ENCODE peak calls at places on chromosomes 1 and 21, in six cellular contexts. P is upper lobe of left lung, R is GM12878, I is HepG2, C is K562, K is A549. D is an unnamed sample.

GRCh38 chr1:153670859-153671622 is at the start of gene ILF2:
- ATAC-seq in P (peak), K (peak), C (peak), I (peak), R (peak), D (peak)

GRCh38 chr1:220732621-220733020 is 15.5 kb upstream of the MTARC2 start:
- ATAC-seq in P (peak), R (no peak), I (no peak), C (peak), K (no peak), D (peak)

GRCh38 chr1:153578490-153578889 is 12.8 kb upstream of the S100A2 start:
- ATAC-seq in P (peak), R (no peak), K (peak), I (no peak), C (no peak), D (no peak)

GRCh38 chr1:230278871-230279582 is 147.1 kb downstream of the PGBD5 start:
- ATAC-seq in R (no peak), I (no peak), P (no peak), C (no peak), K (no peak), D (no peak)

GRCh38 chr1:23524716-23525401 is 6.2 kb downstream of the E2F2 start:
- ATAC-seq in R (peak), I (no peak), K (no peak), P (no peak), C (no peak), D (no peak)

GRCh38 chr1:110647254-110647891 is 27.4 kb downstream of the KCNA3 start:
- ATAC-seq in I (no peak), P (peak), C (no peak), K (no peak), R (peak), D (peak)

GRCh38 chr1:206761369-206761768 is 9.2 kb upstream of the IL19 start:
- ATAC-seq in C (peak), K (peak), R (no peak), I (peak), P (no peak), D (no peak)

GRCh38 chr1:204255225-204255624 is 41.4 kb upstream of the GOLT1A start:
- ATAC-seq in P (no peak), K (no peak), C (no peak), R (no peak), I (no peak), D (no peak)

GRCh38 chr1:32256473-32257226 is 5.6 kb downstream of the LCK start:
- ATAC-seq in C (no peak), R (no peak), K (no peak), I (no peak), P (no peak), D (no peak)

GRCh38 chr1:161803181-161803580 is 37.1 kb downstream of the ATF6 start:
- ATAC-seq in K (no peak), C (no peak), R (no peak), I (no peak), P (no peak), D (no peak)

GRCh38 chr1:45922813-45923212 is 119.4 kb downstream of the MAST2 start:
- ATAC-seq in P (no peak), C (no peak), I (peak), K (no peak), R (no peak), D (no peak)

GRCh38 chr21:27269646-27270045 is 302.8 kb upstream of the ADAMTS5 start:
- ATAC-seq in P (peak), K (no peak), R (no peak), I (no peak), C (no peak), D (peak)

GRCh38 chr1:109056064-109056463 is 14.2 kb upstream of the WDR47 start:
- ATAC-seq in C (no peak), K (no peak), R (no peak), I (no peak), P (no peak), D (no peak)

GRCh38 chr1:117661027-117661426 is 55.2 kb downstream of the TENT5C start:
- ATAC-seq in K (no peak), I (no peak), C (no peak), R (no peak), P (no peak), D (no peak)

GRCh38 chr1:25018110-25018470 is 88.0 kb upstream of the RUNX3 start:
- ATAC-seq in R (no peak), K (no peak), C (no peak), P (no peak), I (no peak), D (no peak)

GRCh38 chr1:8456991-8457390 is 139.1 kb downstream of the SLC45A1 start:
- ATAC-seq in P (no peak), R (no peak), I (no peak), K (no peak), C (no peak), D (no peak)

GRCh38 chr1:21779613-21780521 is 3.1 kb downstream of the USP48 start:
- ATAC-seq in C (no peak), P (no peak), K (no peak), I (no peak), R (peak), D (no peak)

GRCh38 chr1:24175033-24175755 is 11.9 kb downstream of the IFNLR1 start:
- ATAC-seq in I (no peak), R (no peak), K (no peak), C (no peak), P (no peak), D (no peak)

GRCh38 chr1:244113532-244114320 is 62.6 kb downstream of the ZBTB18 start:
- ATAC-seq in R (no peak), P (no peak), K (no peak), C (no peak), I (no peak), D (no peak)

GRCh38 chr1:244112646-244113045 is 61.6 kb downstream of the ZBTB18 start:
- ATAC-seq in I (no peak), P (no peak), K (no peak), R (no peak), C (no peak), D (no peak)

GRCh38 chr1:244111008-244111407 is 59.9 kb downstream of the ZBTB18 start:
- ATAC-seq in K (no peak), R (peak), I (no peak), C (no peak), P (no peak), D (no peak)

GRCh38 chr1:244114895-244115294 is 63.8 kb downstream of the ZBTB18 start:
- ATAC-seq in C (no peak), P (no peak), R (no peak), K (no peak), I (no peak), D (no peak)

DNA sequence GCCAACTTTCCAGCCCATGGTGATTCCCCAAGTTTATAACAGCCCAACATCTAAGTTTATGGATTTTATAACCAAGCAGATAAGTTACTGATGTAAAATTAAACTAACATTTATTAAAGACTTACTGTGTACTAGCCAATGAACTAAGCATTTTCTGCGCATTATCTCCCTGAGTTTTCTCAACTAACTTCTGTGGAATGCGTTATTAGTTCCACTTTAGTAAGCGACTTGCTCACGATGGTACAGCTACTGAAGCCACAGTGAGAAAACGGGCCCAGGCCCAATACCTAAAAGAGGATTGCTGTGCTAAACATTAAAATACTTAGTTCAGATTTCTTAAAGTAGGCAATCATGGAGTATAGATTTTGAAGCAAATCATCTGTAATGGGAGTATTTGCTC is 61.0 kb downstream of the ZBTB18 start:
- ATAC-seq in C (no peak), P (no peak), I (no peak), K (no peak), R (no peak), D (no peak)
- TF ChIP-seq EP300 in C (no peak), P (no peak), I (no peak), K (no peak), R (no peak), D (no peak)

GRCh38 chr1:4713669-4714068 is 59.3 kb downstream of the AJAP1 start:
- ATAC-seq in K (no peak), C (no peak), R (no peak), I (no peak), P (no peak), D (no peak)

GRCh38 chr1:4708853-4709507 is 54.6 kb downstream of the AJAP1 start:
- ATAC-seq in P (no peak), I (no peak), R (no peak), C (no peak), K (no peak), D (no peak)

GRCh38 chr1:4711944-4712343 is 57.5 kb downstream of the AJAP1 start:
- ATAC-seq in R (no peak), K (no peak), I (no peak), P (no peak), C (no peak), D (no peak)

GRCh38 chr1:4711191-4711915 is 56.9 kb downstream of the AJAP1 start:
- ATAC-seq in I (peak), R (no peak), K (no peak), C (no peak), P (no peak), D (no peak)

GRCh38 chr1:4710592-4711190 is 56.3 kb downstream of the AJAP1 start:
- ATAC-seq in I (peak), R (no peak), C (no peak), K (no peak), P (peak), D (no peak)
- H3K4me3 ChIP-seq in I (no peak), R (no peak), C (no peak), K (no peak), P (no peak), D (no peak)

GRCh38 chr21:26117972-26118367 is 52.6 kb downstream of the APP start:
- ATAC-seq in R (no peak), P (no peak), C (no peak), I (no peak), K (no peak), D (no peak)

GRCh38 chr21:26117324-26117971 is 53.1 kb downstream of the APP start:
- ATAC-seq in K (no peak), I (no peak), C (no peak), P (no peak), R (peak), D (no peak)

GRCh38 chr21:26116456-26117011 is 54.0 kb downstream of the APP start:
- ATAC-seq in C (no peak), R (no peak), I (no peak), P (peak), K (no peak), D (peak)

GRCh38 chr21:26115346-26115745 is 55.2 kb downstream of the APP start:
- ATAC-seq in P (no peak), K (no peak), I (no peak), R (no peak), C (no peak), D (no peak)

DNA sequence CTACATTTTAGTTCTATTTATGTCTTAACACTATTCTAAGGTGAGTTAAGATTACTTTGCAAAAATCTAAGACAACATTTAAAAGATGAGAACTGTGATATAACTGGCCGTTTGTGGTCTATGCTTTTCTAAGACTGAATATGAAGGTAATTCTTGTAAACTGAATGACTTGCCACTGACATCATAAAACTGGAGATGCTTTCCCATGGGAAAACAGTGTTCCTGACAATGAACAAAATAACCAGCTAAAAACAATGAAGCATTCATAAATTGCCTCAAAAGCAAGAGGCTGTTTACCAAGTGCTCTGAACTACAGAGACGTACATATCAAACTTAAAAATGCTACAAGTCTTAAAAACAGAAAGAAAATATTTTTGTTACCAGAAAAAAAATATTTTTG is 54.7 kb downstream of the APP start:
- ATAC-seq in I (no peak), P (peak), K (no peak), R (no peak), C (no peak), D (peak)
- TF ChIP-seq EP300 in I (no peak), P (no peak), K (no peak), R (no peak), C (no peak), D (no peak)

GRCh38 chr1:17874665-17875064 is 119.5 kb downstream of the ACTL8 start:
- ATAC-seq in K (peak), P (no peak), I (no peak), C (no peak), R (no peak), D (no peak)
- H3K4me3 ChIP-seq in K (no peak), P (no peak), I (no peak), C (no peak), R (no peak), D (no peak)

DNA sequence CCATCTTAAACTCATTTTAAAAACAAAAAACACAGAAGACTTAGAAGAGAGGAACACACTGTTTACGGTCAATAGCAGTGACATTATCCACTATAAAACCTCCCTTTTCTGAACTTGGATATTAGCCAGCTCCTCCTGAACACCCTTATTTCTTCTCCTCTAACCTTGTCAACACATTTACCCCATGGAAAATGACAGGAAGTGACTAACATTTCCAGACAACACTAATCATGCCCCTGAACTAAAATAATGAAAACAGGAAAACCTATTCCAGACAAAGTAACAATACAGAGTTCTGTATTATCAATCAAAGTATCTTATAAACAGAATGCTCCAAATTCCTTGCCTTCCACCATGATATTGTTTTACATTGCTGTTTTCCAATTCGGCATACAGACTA is 45.3 kb downstream of the PALMD start:
- ATAC-seq in I (no peak), C (no peak), R (no peak), P (no peak), K (no peak), D (no peak)
- TF ChIP-seq EP300 in I (no peak), C (no peak), R (no peak), P (no peak), K (no peak), D (no peak)

GRCh38 chr1:11761988-11762406 is at the start of gene C1orf167:
- ATAC-seq in C (peak), I (peak), P (peak), K (peak), R (peak), D (no peak)
- H3K4me3 ChIP-seq in C (peak), I (no peak), P (no peak), K (no peak), R (no peak), D (no peak)

GRCh38 chr1:19708558-19708957 is 43.9 kb downstream of the HTR6 start:
- ATAC-seq in K (no peak), C (no peak), R (no peak), I (no peak), P (no peak), D (no peak)
- TF ChIP-seq EP300 in K (no peak), C (no peak), R (no peak), I (no peak), P (no peak), D (no peak)

GRCh38 chr1:16217061-16217785 is 4.8 kb upstream of the ARHGEF19 start:
- ATAC-seq in P (peak), K (peak), I (peak), R (peak), C (peak), D (peak)
- H3K4me3 ChIP-seq in P (peak), K (peak), I (peak), R (peak), C (peak), D (peak)

GRCh38 chr1:183137782-183138181 is 48.3 kb upstream of the LAMC2 start:
- ATAC-seq in P (peak), C (no peak), I (no peak), K (no peak), R (no peak), D (peak)
- TF ChIP-seq EP300 in P (no peak), C (no peak), I (no peak), K (no peak), R (no peak), D (no peak)

D was measured in gastroesophageal sphincter.